ENCODE peak calls at places on chromosomes 12 and 14, in five cellular contexts. K, H, Q, M and R are unnamed samples.

GRCh38 chr12:85679296-85679695 is 156.9 kb downstream of the RASSF9 start:
- DNase-seq in K (no peak), Q (no peak), M (no peak), H (no peak), R (no peak)

GRCh38 chr14:69938751-69939150 is 59.5 kb downstream of the SMOC1 start:
- DNase-seq in M (no peak), Q (no peak), K (no peak), H (no peak), R (no peak)

GRCh38 chr14:104268725-104269436 is 130.5 kb downstream of the KIF26A start:
- DNase-seq in K (no peak), Q (no peak), M (peak; percentile 14), H (no peak), R (peak; percentile 33)

GRCh38 chr14:32049361-32050103 is 27.6 kb upstream of the ARHGAP5 start:
- DNase-seq in H (no peak), Q (no peak), M (no peak), K (no peak), R (no peak)

GRCh38 chr12:58588771-58589170 is 331.5 kb downstream of the LRIG3 start:
- DNase-seq in K (no peak), Q (no peak), M (no peak), H (no peak), R (no peak)

GRCh38 chr14:72738181-72738611 is 155.7 kb downstream of the DPF3 start:
- DNase-seq in H (no peak), K (no peak), M (no peak), Q (no peak), R (no peak)

GRCh38 chr14:89767861-89768268 is 186.7 kb downstream of the EFCAB11 start:
- DNase-seq in K (no peak), H (no peak), Q (peak; percentile 68), M (peak; percentile 81), R (no peak)

GRCh38 chr12:45988259-45988658 is 2.1 kb downstream of the SCAF11 start:
- DNase-seq in M (no peak), K (no peak), H (no peak), Q (no peak), R (no peak)

GRCh38 chr12:92208613-92209121 is 63.0 kb upstream of the BTG1 start:
- DNase-seq in K (no peak), Q (peak; percentile 70), H (no peak), M (no peak), R (no peak)